ENCODE peak calls at places on chromosomes 1 and 21, in six cellular contexts. D is stimulated activated CD8-positive, alpha-beta memory T cell treated with anti-CD3 and anti-CD28 coated beads, Interleukin-2, amount 100 ng/mL, for 48 hours; M is NB4; T is Right ventricle myocardium superior; I is substantia nigra; O is T-helper 9 cell. R is an unnamed sample.

GRCh38 chr1:117570988-117571409 is 34.8 kb upstream of the TENT5C start:
- DNase-seq in D (no peak), M (no peak), T (no peak), I (no peak), O (no peak), R (no peak)

GRCh38 chr1:235984041-235984820 is 80.7 kb downstream of the NID1 start:
- DNase-seq in D (no peak), M (no peak), T (no peak), I (no peak), O (no peak), R (no peak)

GRCh38 chr1:38558055-38558454 is 301.5 kb downstream of the RRAGC start:
- DNase-seq in D (no peak), M (no peak), T (no peak), I (no peak), O (no peak), R (no peak)

GRCh38 chr1:59397459-59397858 is 100.6 kb downstream of the FGGY start:
- DNase-seq in D (no peak), M (no peak), T (no peak), I (no peak), O (no peak), R (no peak)

GRCh38 chr1:235953801-235954200 is 87.1 kb upstream of the LYST start:
- DNase-seq in D (no peak), M (no peak), T (no peak), I (no peak), O (no peak), R (no peak)

GRCh38 chr1:213371769-213372619 is 321.0 kb downstream of the RPS6KC1 start:
- DNase-seq in D (no peak), M (no peak), T (no peak), I (no peak), O (no peak), R (no peak)

GRCh38 chr1:206004821-206005220 is 1.6 kb upstream of the RAB7B start:
- DNase-seq in D (no peak), M (no peak), T (no peak), I (no peak), O (no peak), R (no peak)

GRCh38 chr1:235867903-235868469 is 1.3 kb upstream of the LYST start:
- DNase-seq in D (no peak), M (peak; percentile 60), T (no peak), I (no peak), O (peak; percentile 20), R (peak; percentile 45)

GRCh38 chr1:31033573-31033972 is 31.9 kb downstream of the PUM1 start:
- DNase-seq in D (no peak), M (no peak), T (no peak), I (no peak), O (no peak), R (no peak)

GRCh38 chr1:245153645-245154428 is 948 bp upstream of the KIF26B start:
- DNase-seq in D (no peak), M (peak; percentile 29), T (no peak), I (no peak), O (no peak), R (no peak)

GRCh38 chr1:109239580-109240068 is 9.7 kb upstream of the CELSR2 start:
- DNase-seq in D (no peak), M (peak; percentile 52), T (no peak), I (no peak), O (no peak), R (no peak)

GRCh38 chr1:223878598-223879325 is 33.0 kb upstream of the TP53BP2 start:
- DNase-seq in D (no peak), M (no peak), T (no peak), I (no peak), O (no peak), R (no peak)

GRCh38 chr1:9615316-9616063 is 26.8 kb downstream of the TMEM201 start:
- DNase-seq in D (no peak), M (peak; percentile 73), T (no peak), I (peak; percentile 4), O (no peak), R (no peak)

GRCh38 chr1:203703586-203703985 is 61.4 kb upstream of the LAX1 start:
- DNase-seq in D (no peak), M (peak; percentile 61), T (no peak), I (no peak), O (no peak), R (no peak)

GRCh38 chr1:46549697-46550681 is 1.5 kb downstream of the KNCN start:
- DNase-seq in D (no peak), M (peak; percentile 23), T (no peak), I (no peak), O (peak; percentile 50), R (peak; percentile 55)

GRCh38 chr1:203954788-203955552 is 93.6 kb downstream of the SNRPE start:
- DNase-seq in D (no peak), M (peak; percentile 87), T (no peak), I (no peak), O (no peak), R (no peak)

GRCh38 chr1:31769720-31770390 is 5.7 kb upstream of the ADGRB2 start:
- DNase-seq in D (no peak), M (no peak), T (peak; percentile 69), I (no peak), O (no peak), R (no peak)

GRCh38 chr1:3671371-3672180 is 19.3 kb downstream of the TP73 start:
- DNase-seq in D (no peak), M (no peak), T (peak; percentile 12), I (no peak), O (no peak), R (no peak)

GRCh38 chr1:150596095-150596892 is 16.9 kb upstream of the MCL1 start:
- DNase-seq in D (no peak), M (no peak), T (no peak), I (no peak), O (no peak), R (no peak)

GRCh38 chr1:41917835-41918449 is 780 bp downstream of the HIVEP3 start:
- DNase-seq in D (no peak), M (no peak), T (peak; percentile 66), I (no peak), O (peak; percentile 45), R (peak; percentile 11)

GRCh38 chr21:34807881-34808568 is 139.2 kb downstream of the CLIC6 start:
- DNase-seq in D (peak; percentile 59), M (peak; percentile 81), T (no peak), I (no peak), O (peak; percentile 39), R (peak; percentile 48)

GRCh38 chr1:156157974-156158373 is 4.6 kb downstream of the SEMA4A start:
- DNase-seq in D (no peak), M (no peak), T (no peak), I (no peak), O (no peak), R (no peak)

GRCh38 chr1:169588785-169589485 is 2.7 kb upstream of the F5 start:
- DNase-seq in D (no peak), M (no peak), T (no peak), I (no peak), O (no peak), R (no peak)

GRCh38 chr1:19360026-19360813 is 48.1 kb downstream of the SLC66A1 start:
- DNase-seq in D (no peak), M (no peak), T (peak; percentile 24), I (no peak), O (no peak), R (no peak)

GRCh38 chr1:173870252-173871075 is 2.3 kb downstream of the ZBTB37 start:
- DNase-seq in D (no peak), M (peak; percentile 25), T (no peak), I (peak; percentile 17), O (no peak), R (peak; percentile 17)

GRCh38 chr1:192973988-192974387 is 85.2 kb downstream of the UCHL5 start:
- DNase-seq in D (no peak), M (no peak), T (no peak), I (no peak), O (no peak), R (no peak)

GRCh38 chr1:225995919-225996864 is 3.0 kb downstream of the SDE2 start:
- DNase-seq in D (no peak), M (no peak), T (no peak), I (no peak), O (no peak), R (no peak)

GRCh38 chr1:207993477-207994445 is 82.8 kb upstream of the CD34 start:
- DNase-seq in D (no peak), M (peak; percentile 17), T (no peak), I (no peak), O (no peak), R (no peak)

GRCh38 chr1:56508523-56508983 is 70.8 kb downstream of the PLPP3 start:
- DNase-seq in D (no peak), M (peak; percentile 26), T (peak; percentile 77), I (no peak), O (no peak), R (no peak)

GRCh38 chr1:95217371-95217770 is 16.6 kb upstream of the RWDD3 start:
- DNase-seq in D (no peak), M (no peak), T (no peak), I (no peak), O (no peak), R (no peak)

R was measured in T-helper 22 cell.